ENCODE peak calls at places on chromosomes 16 and 17, in eight cellular contexts. One of them, this sample, is unnamed.

GRCh38 chr16:80656731-80657150 is 115.9 kb downstream of the DYNLRB2 start:
- DNase-seq in esophagus squamous epithelium: no peak
- DNase-seq in neuronal stem cell: no peak
- DNase-seq in suprapubic skin: no peak
- DNase-seq in stomach: no peak
- DNase-seq in PC-9: no peak
- DNase-seq in tibial artery: no peak
- DNase-seq in transverse colon: no peak
- DNase-seq in this sample: no peak

GRCh38 chr16:88539261-88539651 is 30.9 kb upstream of the ZC3H18 start:
- DNase-seq in transverse colon: no peak
- DNase-seq in neuronal stem cell: no peak
- DNase-seq in suprapubic skin: no peak
- DNase-seq in tibial artery: no peak
- DNase-seq in esophagus squamous epithelium: no peak
- DNase-seq in stomach: no peak
- DNase-seq in PC-9: no peak
- DNase-seq in this sample: no peak

GRCh38 chr17:56269998-56270397 is 116.7 kb downstream of the ANKFN1 start:
- DNase-seq in suprapubic skin: no peak
- DNase-seq in tibial artery: no peak
- DNase-seq in esophagus squamous epithelium: no peak
- DNase-seq in neuronal stem cell: no peak
- DNase-seq in stomach: no peak
- DNase-seq in transverse colon: no peak
- DNase-seq in PC-9: no peak
- DNase-seq in this sample: no peak

GRCh38 chr17:78343099-78343432 is 16.8 kb downstream of the SOCS3 start:
- DNase-seq in transverse colon: peak
- DNase-seq in PC-9: peak
- DNase-seq in suprapubic skin: peak
- DNase-seq in esophagus squamous epithelium: no peak
- DNase-seq in tibial artery: peak
- DNase-seq in stomach: peak
- DNase-seq in neuronal stem cell: no peak
- DNase-seq in this sample: no peak

GRCh38 chr17:75634754-75635609 is 1.7 kb downstream of the SMIM5 start:
- DNase-seq in PC-9: no peak
- DNase-seq in suprapubic skin: no peak
- DNase-seq in neuronal stem cell: no peak
- DNase-seq in transverse colon: no peak
- DNase-seq in tibial artery: no peak
- DNase-seq in stomach: no peak
- DNase-seq in esophagus squamous epithelium: no peak
- DNase-seq in this sample: no peak

GRCh38 chr16:71526111-71526998 is at the start of gene CHST4:
- DNase-seq in tibial artery: no peak
- DNase-seq in neuronal stem cell: peak
- DNase-seq in stomach: no peak
- DNase-seq in suprapubic skin: no peak
- DNase-seq in transverse colon: no peak
- DNase-seq in esophagus squamous epithelium: no peak
- DNase-seq in PC-9: peak
- DNase-seq in this sample: no peak

GRCh38 chr16:81626181-81626674 is 152.9 kb upstream of the PLCG2 start:
- DNase-seq in transverse colon: no peak
- DNase-seq in neuronal stem cell: no peak
- DNase-seq in tibial artery: no peak
- DNase-seq in PC-9: no peak
- DNase-seq in stomach: no peak
- DNase-seq in suprapubic skin: no peak
- DNase-seq in esophagus squamous epithelium: no peak
- DNase-seq in this sample: no peak

GRCh38 chr17:82283208-82283749 is 9.8 kb upstream of the CSNK1D start:
- DNase-seq in neuronal stem cell: no peak
- DNase-seq in PC-9: peak
- DNase-seq in esophagus squamous epithelium: no peak
- DNase-seq in tibial artery: no peak
- DNase-seq in stomach: no peak
- DNase-seq in suprapubic skin: no peak
- DNase-seq in transverse colon: no peak
- DNase-seq in this sample: no peak

GRCh38 chr17:17782425-17783120 is 54.2 kb downstream of the SREBF1 start:
- DNase-seq in neuronal stem cell: peak
- DNase-seq in stomach: peak
- DNase-seq in transverse colon: no peak
- DNase-seq in suprapubic skin: no peak
- DNase-seq in tibial artery: no peak
- DNase-seq in PC-9: peak
- DNase-seq in esophagus squamous epithelium: no peak
- DNase-seq in this sample: no peak

GRCh38 chr17:17783121-17783824 is 53.5 kb downstream of the SREBF1 start:
- DNase-seq in stomach: peak
- DNase-seq in neuronal stem cell: peak
- DNase-seq in transverse colon: peak
- DNase-seq in suprapubic skin: no peak
- DNase-seq in PC-9: peak
- DNase-seq in tibial artery: no peak
- DNase-seq in esophagus squamous epithelium: no peak
- DNase-seq in this sample: peak

GRCh38 chr17:17779015-17779611 is 57.7 kb downstream of the SREBF1 start:
- DNase-seq in esophagus squamous epithelium: no peak
- DNase-seq in stomach: no peak
- DNase-seq in tibial artery: no peak
- DNase-seq in neuronal stem cell: no peak
- DNase-seq in transverse colon: no peak
- DNase-seq in PC-9: no peak
- DNase-seq in suprapubic skin: no peak
- DNase-seq in this sample: no peak

GRCh38 chr17:17781591-17782424 is 55.0 kb downstream of the SREBF1 start:
- DNase-seq in neuronal stem cell: peak
- DNase-seq in stomach: peak
- DNase-seq in suprapubic skin: no peak
- DNase-seq in tibial artery: peak
- DNase-seq in transverse colon: peak
- DNase-seq in PC-9: peak
- DNase-seq in esophagus squamous epithelium: no peak
- DNase-seq in this sample: peak

DNA sequence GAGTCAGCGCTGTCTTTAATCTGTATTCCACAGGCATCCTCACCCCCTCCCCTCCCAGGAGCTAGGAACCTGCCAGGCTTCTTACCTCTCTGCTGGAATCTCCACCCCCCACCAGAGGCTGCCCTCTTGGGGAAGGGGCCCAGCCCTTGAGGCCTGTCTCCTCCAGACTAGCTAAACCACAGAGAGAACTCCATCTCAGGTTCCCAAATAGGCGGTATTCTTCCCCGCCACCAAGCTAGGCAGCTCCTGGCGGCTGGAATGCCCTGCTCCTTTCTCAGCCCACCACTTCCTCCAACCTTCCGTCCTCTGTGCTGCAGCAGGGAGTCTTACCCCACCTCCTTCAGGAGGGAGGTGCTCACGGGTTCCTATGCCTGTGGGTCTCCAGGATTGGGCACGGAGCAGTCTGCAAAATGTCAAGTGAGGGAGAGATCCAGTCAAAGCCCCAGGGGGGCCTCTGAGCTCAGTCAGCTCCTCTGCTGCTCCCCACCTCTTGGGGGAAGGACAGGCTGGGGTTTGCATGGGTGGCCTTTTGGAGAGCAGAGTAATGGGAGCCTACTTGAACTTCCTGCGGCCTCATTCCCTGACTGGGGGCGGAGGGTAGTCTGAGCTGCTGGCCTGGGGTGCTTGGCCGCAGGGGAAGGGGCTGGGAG is 55.7 kb downstream of the SREBF1 start:
- DNase-seq in suprapubic skin: no peak
- DNase-seq in tibial artery: no peak
- DNase-seq in stomach: peak
- DNase-seq in esophagus squamous epithelium: no peak
- DNase-seq in PC-9: peak
- DNase-seq in transverse colon: peak
- DNase-seq in neuronal stem cell: peak
- DNase-seq in this sample: no peak
- H3K27ac ChIP-seq in suprapubic skin: peak
- H3K27ac ChIP-seq in tibial artery: peak
- H3K27ac ChIP-seq in stomach: peak
- H3K27ac ChIP-seq in esophagus squamous epithelium: peak
- H3K27ac ChIP-seq in PC-9: no peak
- H3K27ac ChIP-seq in transverse colon: peak
- H3K27ac ChIP-seq in neuronal stem cell: peak
- H3K27ac ChIP-seq in this sample: peak

GRCh38 chr17:62631086-62631935 is 3.8 kb downstream of the MRC2 start:
- DNase-seq in neuronal stem cell: no peak
- DNase-seq in transverse colon: no peak
- DNase-seq in tibial artery: no peak
- DNase-seq in PC-9: no peak
- DNase-seq in suprapubic skin: no peak
- DNase-seq in stomach: no peak
- DNase-seq in esophagus squamous epithelium: no peak
- DNase-seq in this sample: no peak

GRCh38 chr17:62628845-62629555 is 1.5 kb downstream of the MRC2 start:
- DNase-seq in transverse colon: no peak
- DNase-seq in PC-9: no peak
- DNase-seq in suprapubic skin: no peak
- DNase-seq in stomach: no peak
- DNase-seq in neuronal stem cell: no peak
- DNase-seq in tibial artery: no peak
- DNase-seq in esophagus squamous epithelium: no peak
- DNase-seq in this sample: no peak

GRCh38 chr17:62629556-62630364 is 2.3 kb downstream of the MRC2 start:
- DNase-seq in esophagus squamous epithelium: no peak
- DNase-seq in stomach: no peak
- DNase-seq in neuronal stem cell: no peak
- DNase-seq in transverse colon: no peak
- DNase-seq in suprapubic skin: no peak
- DNase-seq in tibial artery: no peak
- DNase-seq in PC-9: no peak
- DNase-seq in this sample: no peak

GRCh38 chr17:62630365-62631085 is 3.1 kb downstream of the MRC2 start:
- DNase-seq in suprapubic skin: no peak
- DNase-seq in stomach: no peak
- DNase-seq in transverse colon: no peak
- DNase-seq in esophagus squamous epithelium: no peak
- DNase-seq in tibial artery: no peak
- DNase-seq in PC-9: no peak
- DNase-seq in neuronal stem cell: no peak
- DNase-seq in this sample: no peak

GRCh38 chr17:62631936-62632924 is 4.8 kb downstream of the MRC2 start:
- DNase-seq in transverse colon: no peak
- DNase-seq in neuronal stem cell: no peak
- DNase-seq in PC-9: no peak
- DNase-seq in esophagus squamous epithelium: no peak
- DNase-seq in suprapubic skin: no peak
- DNase-seq in tibial artery: no peak
- DNase-seq in stomach: no peak
- DNase-seq in this sample: no peak
- H3K27ac ChIP-seq in transverse colon: no peak
- H3K27ac ChIP-seq in neuronal stem cell: no peak
- H3K27ac ChIP-seq in PC-9: no peak
- H3K27ac ChIP-seq in esophagus squamous epithelium: no peak
- H3K27ac ChIP-seq in suprapubic skin: no peak
- H3K27ac ChIP-seq in tibial artery: no peak
- H3K27ac ChIP-seq in stomach: no peak
- H3K27ac ChIP-seq in this sample: no peak

GRCh38 chr17:7042507-7043194 is 1.2 kb downstream of the SLC16A11 start:
- DNase-seq in stomach: no peak
- DNase-seq in PC-9: no peak
- DNase-seq in esophagus squamous epithelium: no peak
- DNase-seq in suprapubic skin: peak
- DNase-seq in neuronal stem cell: no peak
- DNase-seq in tibial artery: no peak
- DNase-seq in transverse colon: no peak
- DNase-seq in this sample: no peak

GRCh38 chr17:7045492-7046126 is 1.7 kb upstream of the SLC16A11 start:
- DNase-seq in tibial artery: no peak
- DNase-seq in esophagus squamous epithelium: no peak
- DNase-seq in PC-9: no peak
- DNase-seq in suprapubic skin: no peak
- DNase-seq in transverse colon: peak
- DNase-seq in stomach: peak
- DNase-seq in neuronal stem cell: peak
- DNase-seq in this sample: no peak

GRCh38 chr17:7041607-7042506 is 2.0 kb downstream of the SLC16A11 start:
- DNase-seq in transverse colon: no peak
- DNase-seq in esophagus squamous epithelium: no peak
- DNase-seq in suprapubic skin: no peak
- DNase-seq in tibial artery: no peak
- DNase-seq in PC-9: no peak
- DNase-seq in stomach: no peak
- DNase-seq in neuronal stem cell: no peak
- DNase-seq in this sample: no peak

GRCh38 chr17:7043544-7044268 is at the start of gene SLC16A11:
- DNase-seq in stomach: peak
- DNase-seq in transverse colon: peak
- DNase-seq in esophagus squamous epithelium: no peak
- DNase-seq in PC-9: peak
- DNase-seq in tibial artery: peak
- DNase-seq in suprapubic skin: peak
- DNase-seq in neuronal stem cell: no peak
- DNase-seq in this sample: no peak

GRCh38 chr17:7043195-7043543 is 723 bp downstream of the SLC16A11 start:
- DNase-seq in transverse colon: peak
- DNase-seq in tibial artery: no peak
- DNase-seq in esophagus squamous epithelium: no peak
- DNase-seq in suprapubic skin: peak
- DNase-seq in PC-9: no peak
- DNase-seq in neuronal stem cell: no peak
- DNase-seq in stomach: no peak
- DNase-seq in this sample: no peak
- H3K27ac ChIP-seq in transverse colon: peak
- H3K27ac ChIP-seq in tibial artery: no peak
- H3K27ac ChIP-seq in esophagus squamous epithelium: peak
- H3K27ac ChIP-seq in suprapubic skin: peak
- H3K27ac ChIP-seq in PC-9: no peak
- H3K27ac ChIP-seq in neuronal stem cell: no peak
- H3K27ac ChIP-seq in stomach: peak
- H3K27ac ChIP-seq in this sample: no peak

DNA sequence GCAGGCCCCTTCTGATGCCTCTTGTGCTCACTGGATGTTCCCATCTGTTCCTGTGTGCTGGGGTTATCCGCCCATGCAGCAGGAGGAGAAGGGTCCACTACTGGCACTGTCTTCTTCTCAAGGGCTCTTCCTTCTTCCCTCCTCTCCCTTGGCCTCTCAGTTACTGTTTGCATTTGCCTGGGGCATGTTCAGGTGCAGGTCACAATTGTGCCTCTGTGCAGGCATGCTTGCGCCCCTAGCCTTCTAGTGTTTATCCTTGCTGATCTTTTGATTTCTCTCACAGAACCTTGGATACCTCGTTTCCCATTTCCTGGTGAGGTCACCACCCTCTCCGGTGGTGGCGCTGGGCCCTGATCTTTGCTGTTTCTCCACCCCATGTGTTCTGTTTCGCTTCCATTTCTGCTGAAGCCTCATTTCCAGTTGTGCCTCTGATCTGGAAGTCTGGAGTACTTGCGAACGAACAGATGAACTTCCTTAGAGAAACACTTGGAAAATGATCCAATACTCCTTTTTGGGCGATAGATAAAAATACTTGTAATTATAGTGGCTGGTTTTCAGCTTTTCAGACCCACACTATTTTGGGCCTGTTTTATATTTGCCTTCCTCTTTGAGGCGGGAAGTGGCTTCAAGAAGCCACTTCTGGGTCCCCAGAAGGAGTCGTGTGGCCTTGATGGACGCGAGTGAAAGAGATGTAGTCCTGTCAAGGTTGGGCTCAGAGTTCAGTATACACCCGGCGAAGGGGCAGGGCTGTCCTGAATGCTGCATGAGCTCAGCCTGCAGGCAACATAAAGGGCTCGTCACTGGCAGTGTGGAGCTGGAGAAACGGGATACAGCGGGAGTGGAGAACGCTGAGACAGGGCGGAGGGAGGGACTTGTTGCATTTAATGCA is 312.9 kb downstream of the SNX29 start:
- DNase-seq in PC-9: no peak
- DNase-seq in esophagus squamous epithelium: no peak
- DNase-seq in tibial artery: no peak
- DNase-seq in stomach: peak
- DNase-seq in neuronal stem cell: no peak
- DNase-seq in suprapubic skin: no peak
- DNase-seq in transverse colon: peak
- DNase-seq in this sample: no peak
- H3K27ac ChIP-seq in PC-9: no peak
- H3K27ac ChIP-seq in esophagus squamous epithelium: peak
- H3K27ac ChIP-seq in tibial artery: peak
- H3K27ac ChIP-seq in stomach: peak
- H3K27ac ChIP-seq in neuronal stem cell: no peak
- H3K27ac ChIP-seq in suprapubic skin: no peak
- H3K27ac ChIP-seq in transverse colon: no peak
- H3K27ac ChIP-seq in this sample: no peak

This sample was measured in caudate nucleus.